ENCODE peak calls at places on chromosomes 16 and 17, in five cellular contexts. D is COR-L47; O is sigmoid colon; H is activated T-cell treated with anti-CD3 and anti-CD28 coated beads, Interleukin-2, amount 50 U/mL, for 24 hours; K is T-helper 1 cell. A is an unnamed sample.

GRCh38 chr17:8788998-8789397 is 10.2 kb downstream of the MFSD6L start:
- DNase-seq in D (no peak), O (no peak), H (no peak), K (no peak), A (no peak)

GRCh38 chr16:63192969-63193368 is 1156.7 kb upstream of the CDH8 start:
- DNase-seq in D (no peak), O (no peak), H (no peak), K (no peak), A (no peak)

GRCh38 chr16:89695086-89695874 is 6.2 kb downstream of the SPATA2L start:
- DNase-seq in D (no peak), O (no peak), H (no peak), K (no peak), A (no peak)

GRCh38 chr16:81238296-81239011 is at the start of gene BCO1:
- DNase-seq in D (peak), O (no peak), H (no peak), K (no peak), A (no peak)

GRCh38 chr16:89623511-89624232 is 10.2 kb downstream of the DPEP1 start:
- DNase-seq in D (no peak), O (no peak), H (no peak), K (no peak), A (no peak)

GRCh38 chr16:54174201-54174600 is 112.4 kb downstream of the IRX3 start:
- DNase-seq in D (no peak), O (no peak), H (no peak), K (no peak), A (no peak)

GRCh38 chr16:79169239-79169638 is 431.3 kb downstream of the MAF start:
- DNase-seq in D (no peak), O (no peak), H (no peak), K (no peak), A (no peak)

GRCh38 chr17:6712058-6712853 is 913 bp downstream of the SLC13A5 start:
- DNase-seq in D (no peak), O (no peak), H (no peak), K (no peak), A (no peak)

GRCh38 chr17:36124879-36125824 is 21.5 kb downstream of the CCL4 start:
- DNase-seq in D (no peak), O (no peak), H (no peak), K (no peak), A (no peak)

GRCh38 chr16:67490330-67491096 is 7.2 kb upstream of the AGRP start:
- DNase-seq in D (no peak), O (no peak), H (no peak), K (no peak), A (no peak)

GRCh38 chr16:53323924-53324323 is 110.3 kb upstream of the RBL2 start:
- DNase-seq in D (no peak), O (no peak), H (no peak), K (no peak), A (no peak)

GRCh38 chr17:74864866-74865395 is 5.2 kb upstream of the GRIN2C start:
- DNase-seq in D (peak), O (peak), H (peak), K (no peak), A (peak)

GRCh38 chr16:86874141-86874540 is 295.8 kb downstream of the FOXL1 start:
- DNase-seq in D (no peak), O (no peak), H (peak), K (no peak), A (no peak)

GRCh38 chr16:84726670-84727467 is 27.1 kb downstream of the USP10 start:
- DNase-seq in D (no peak), O (peak), H (no peak), K (no peak), A (peak)

GRCh38 chr16:67444259-67445125 is 13.6 kb downstream of the HSD11B2 start:
- DNase-seq in D (peak), O (no peak), H (no peak), K (no peak), A (no peak)

GRCh38 chr17:27577124-27577761 is 53.7 kb upstream of the LGALS9 start:
- DNase-seq in D (no peak), O (no peak), H (no peak), K (no peak), A (no peak)

GRCh38 chr17:18321309-18321708 is 6.2 kb downstream of the SMCR8 start:
- DNase-seq in D (no peak), O (peak), H (no peak), K (no peak), A (no peak)

GRCh38 chr17:8832711-8833352 is 33.7 kb upstream of the MFSD6L start:
- DNase-seq in D (no peak), O (no peak), H (peak), K (no peak), A (no peak)

GRCh38 chr17:41932821-41933389 is 2.5 kb downstream of the ODAD4 start:
- DNase-seq in D (no peak), O (no peak), H (no peak), K (no peak), A (peak)

GRCh38 chr17:19769946-19770652 is 22.0 kb upstream of the ALDH3A1 start:
- DNase-seq in D (no peak), O (no peak), H (no peak), K (no peak), A (no peak)

GRCh38 chr16:67882374-67883145 is 2.1 kb upstream of the NRN1L start:
- DNase-seq in D (no peak), O (no peak), H (no peak), K (no peak), A (no peak)

GRCh38 chr17:2085648-2085949 is 30.7 kb downstream of the HIC1 start:
- DNase-seq in D (no peak), O (peak), H (no peak), K (no peak), A (no peak)

GRCh38 chr17:44492706-44493272 is 10.4 kb downstream of the GPATCH8 start:
- DNase-seq in D (no peak), O (no peak), H (no peak), K (no peak), A (no peak)

GRCh38 chr16:28259781-28260150 is 32.6 kb upstream of the SBK1 start:
- DNase-seq in D (no peak), O (no peak), H (no peak), K (no peak), A (no peak)

GRCh38 chr17:63881935-63882601 is at the start of gene GH2:
- DNase-seq in D (peak), O (no peak), H (peak), K (peak), A (peak)

GRCh38 chr16:52584354-52584840 is 37.5 kb upstream of the TOX3 start:
- DNase-seq in D (no peak), O (no peak), H (no peak), K (no peak), A (no peak)

GRCh38 chr17:43477832-43478634 is 5.7 kb upstream of the DHX8 start:
- DNase-seq in D (no peak), O (no peak), H (no peak), K (no peak), A (no peak)

GRCh38 chr17:68197091-68197996 is 50.5 kb upstream of the AMZ2 start:
- DNase-seq in D (peak), O (no peak), H (peak), K (no peak), A (no peak)

GRCh38 chr17:15377200-15377599 is 35.8 kb upstream of the TEKT3 start:
- DNase-seq in D (no peak), O (no peak), H (no peak), K (no peak), A (no peak)

GRCh38 chr17:43024407-43025289 is at the start of gene RND2:
- DNase-seq in D (peak), O (peak), H (peak), K (peak), A (peak)

GRCh38 chr16:86082400-86083030 is 183.6 kb downstream of the IRF8 start:
- DNase-seq in D (no peak), O (peak), H (no peak), K (no peak), A (no peak)

GRCh38 chr16:21959050-21959449 is 5.9 kb downstream of the UQCRC2 start:
- DNase-seq in D (no peak), O (no peak), H (no peak), K (no peak), A (no peak)

GRCh38 chr17:75595284-75595918 is 7.8 kb downstream of the MYO15B start:
- DNase-seq in D (no peak), O (no peak), H (no peak), K (no peak), A (no peak)

A was measured in GDM1.